ENCODE peak calls at places on chromosome 1, in six cellular contexts. X is OCI-LY7, Q is upper lobe of left lung, P is adipocyte, E is left ventricle myocardium inferior, F is aorta. I is an unnamed sample. For H3K4me1, the result is how much of the 10 kb centered on the place peaks cover.

GRCh38 chr1:26336477-26337205 is 17.3 kb downstream of the CRYBG2 start:
- DNase-seq in X (peak), Q (peak), P (no peak), E (peak), F (peak), I (peak)

GRCh38 chr1:229691362-229691761 is 65.3 kb downstream of the URB2 start:
- DNase-seq in X (no peak), Q (no peak), P (no peak), E (no peak), F (no peak), I (no peak)

GRCh38 chr1:155023627-155024026 is 10.0 kb downstream of the DCST2 start:
- DNase-seq in X (no peak), Q (no peak), P (no peak), E (no peak), F (no peak), I (no peak)

GRCh38 chr1:50181027-50181663 is 72.4 kb downstream of the ELAVL4 start:
- DNase-seq in X (no peak), Q (no peak), P (no peak), E (no peak), F (no peak), I (peak)

GRCh38 chr1:8396912-8397406 is 79.0 kb downstream of the SLC45A1 start:
- DNase-seq in X (peak), Q (no peak), P (peak), E (no peak), F (no peak), I (no peak)

GRCh38 chr1:224510880-224511645 is 76.5 kb upstream of the WDR26 start:
- DNase-seq in X (no peak), Q (no peak), P (peak), E (no peak), F (no peak), I (no peak)

GRCh38 chr1:223720987-223721591 is 8.8 kb downstream of the CAPN2 start:
- DNase-seq in X (no peak), Q (no peak), P (peak), E (no peak), F (no peak), I (peak)

GRCh38 chr1:180231506-180232420 is 1.7 kb downstream of the LHX4 start:
- DNase-seq in X (peak), Q (peak), P (no peak), E (no peak), F (peak), I (no peak)

GRCh38 chr1:6274622-6275139 is 13.8 kb upstream of the GPR153 start:
- DNase-seq in X (no peak), Q (no peak), P (no peak), E (no peak), F (no peak), I (no peak)

GRCh38 chr1:88983791-88984552 is 8.5 kb downstream of the KYAT3 start:
- DNase-seq in X (peak), Q (peak), P (peak), E (no peak), F (no peak), I (no peak)

GRCh38 chr1:6695861-6696260 is 5.8 kb downstream of the DNAJC11 start:
- DNase-seq in X (no peak), Q (no peak), P (peak), E (no peak), F (no peak), I (no peak)

GRCh38 chr1:2593251-2593878 is 6.8 kb downstream of the PRXL2B start:
- DNase-seq in X (no peak), Q (peak), P (no peak), E (no peak), F (peak), I (no peak)

GRCh38 chr1:1305300-1306069 is 2.2 kb downstream of the ACAP3 start:
- DNase-seq in X (peak), Q (peak), P (peak), E (peak), F (peak), I (no peak)

GRCh38 chr1:22351757-22352080 is 99.9 kb upstream of the ZBTB40 start:
- DNase-seq in X (no peak), Q (no peak), P (no peak), E (no peak), F (no peak), I (no peak)

GRCh38 chr1:108047085-108047484 is 82.1 kb upstream of the VAV3 start:
- DNase-seq in X (no peak), Q (no peak), P (no peak), E (no peak), F (no peak), I (no peak)

GRCh38 chr1:108048311-108049082 is 83.5 kb upstream of the VAV3 start:
- DNase-seq in X (no peak), Q (no peak), P (no peak), E (no peak), F (no peak), I (no peak)

GRCh38 chr1:108050134-108050533 is 85.2 kb upstream of the VAV3 start:
- DNase-seq in X (no peak), Q (no peak), P (no peak), E (peak), F (peak), I (no peak)

GRCh38 chr1:108050911-108051624 is 86.1 kb upstream of the VAV3 start:
- DNase-seq in X (no peak), Q (no peak), P (no peak), E (no peak), F (no peak), I (no peak)

GRCh38 chr1:108049083-108049819 is 84.3 kb upstream of the VAV3 start:
- DNase-seq in X (peak), Q (no peak), P (peak), E (peak), F (no peak), I (no peak)
- H3K4me1 ChIP-seq in X (under half), Q (under half), P (under half), E (under half), F (under half), I (under half)

DNA sequence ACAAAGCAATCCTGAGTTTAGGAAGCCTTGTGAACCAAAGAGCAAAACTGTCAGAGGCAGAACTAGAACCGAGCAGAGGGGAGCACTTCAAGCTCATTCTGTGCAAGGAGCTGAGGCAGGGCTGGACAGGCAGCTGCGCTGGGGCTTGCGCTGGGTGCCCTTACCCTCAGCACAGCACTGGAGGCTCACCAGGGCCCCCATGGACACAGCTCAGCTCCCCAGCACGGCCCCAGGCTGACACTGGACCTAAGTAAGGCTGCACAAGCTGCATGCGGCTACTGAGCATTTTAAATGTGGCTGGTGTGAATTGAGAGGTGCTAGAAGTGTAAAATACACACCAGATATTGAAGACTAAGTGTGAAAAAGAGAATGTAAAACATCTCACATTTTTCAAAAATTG is 22.1 kb downstream of the TMEM63A start:
- DNase-seq in X (no peak), Q (no peak), P (no peak), E (no peak), F (no peak), I (no peak)
- H3K4me1 ChIP-seq in X (under half), Q (under half), P (under half), E (under half), F (under half), I (under half)

DNA sequence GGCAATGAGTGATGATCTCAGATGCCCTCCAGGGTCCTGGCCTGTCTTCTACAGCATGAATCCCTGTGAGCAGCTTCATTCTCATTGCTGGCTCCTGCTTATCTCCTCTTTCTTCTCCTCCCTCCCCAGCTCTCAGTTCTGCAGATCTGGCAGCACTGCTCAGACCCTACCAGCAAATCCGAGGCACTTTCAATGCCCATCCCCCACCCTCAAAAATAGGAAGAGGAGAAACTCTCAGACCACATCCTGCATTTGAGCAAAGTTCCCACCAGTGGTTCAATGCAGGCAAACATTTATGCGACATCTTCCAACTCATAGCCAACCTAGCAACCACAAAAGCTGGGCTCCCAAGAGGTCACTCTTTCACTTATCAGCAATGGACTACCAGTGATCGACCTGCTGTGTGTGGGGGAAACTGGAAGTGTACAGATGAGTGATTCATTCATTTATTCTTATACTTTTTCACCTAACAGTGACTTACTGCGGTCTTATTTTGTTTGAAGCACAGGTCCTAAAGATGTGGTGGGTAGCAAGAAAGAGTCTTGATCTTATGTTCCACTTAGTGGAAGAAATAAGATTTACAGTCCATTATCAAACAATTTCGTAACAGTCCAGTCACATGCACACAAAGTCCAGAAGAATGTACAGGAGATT is 5.8 kb upstream of the CHI3L2 start:
- DNase-seq in X (peak), Q (no peak), P (no peak), E (no peak), F (no peak), I (no peak)
- H3K4me1 ChIP-seq in X (half or more), Q (under half), P (under half), E (under half), F (under half), I (under half)

GRCh38 chr1:37152491-37152890 is 118.2 kb upstream of the GRIK3 start:
- DNase-seq in X (no peak), Q (no peak), P (no peak), E (no peak), F (no peak), I (no peak)
- H3K4me1 ChIP-seq in X (under half), Q (under half), P (under half), E (under half), F (under half), I (under half)

I was measured in breast epithelium.